ENCODE peak calls at places on chromosomes 2 and 18, in six cellular contexts. S is adipocyte, M is adrenal gland, Q is GM12878, D is uterus, T is astrocyte. Z is an unnamed sample. For H3K4me1, the result is how much of the 10 kb centered on the place peaks cover.

GRCh38 chr2:179297922-179298321 is 33.3 kb upstream of the SESTD1 start:
- DNase-seq in S (no peak), M (no peak), Q (no peak), D (no peak), T (no peak), Z (no peak)

GRCh38 chr2:209556354-209556961 is 132.6 kb downstream of the MAP2 start:
- DNase-seq in S (peak), M (peak), Q (no peak), D (no peak), T (peak), Z (no peak)

GRCh38 chr18:78976697-78977626 is 2.7 kb upstream of the SALL3 start:
- DNase-seq in S (peak), M (no peak), Q (no peak), D (no peak), T (no peak), Z (no peak)

GRCh38 chr18:48310999-48311398 is 98.2 kb downstream of the ZBTB7C start:
- DNase-seq in S (no peak), M (no peak), Q (no peak), D (no peak), T (no peak), Z (no peak)

GRCh38 chr2:44171018-44171417 is 2.3 kb downstream of the PPM1B start:
- DNase-seq in S (peak), M (no peak), Q (no peak), D (no peak), T (peak), Z (no peak)

GRCh38 chr2:156473445-156473844 is 37.3 kb downstream of the GPD2 start:
- DNase-seq in S (no peak), M (no peak), Q (no peak), D (no peak), T (no peak), Z (no peak)

GRCh38 chr2:117126656-117127055 is 687.8 kb upstream of the DDX18 start:
- DNase-seq in S (no peak), M (no peak), Q (no peak), D (no peak), T (no peak), Z (no peak)

GRCh38 chr18:49856531-49856930 is 43.2 kb upstream of the ACAA2 start:
- DNase-seq in S (no peak), M (no peak), Q (no peak), D (no peak), T (no peak), Z (no peak)

GRCh38 chr2:212318636-212319035 is 220.0 kb downstream of the ERBB4 start:
- DNase-seq in S (no peak), M (no peak), Q (no peak), D (no peak), T (no peak), Z (no peak)

GRCh38 chr2:39289609-39290008 is 45.8 kb upstream of the CDKL4 start:
- DNase-seq in S (no peak), M (no peak), Q (no peak), D (no peak), T (peak), Z (no peak)

GRCh38 chr2:146762786-146763185 is 1082.0 kb upstream of the ACVR2A start:
- DNase-seq in S (no peak), M (no peak), Q (no peak), D (no peak), T (no peak), Z (no peak)

GRCh38 chr2:119177171-119177837 is 18.8 kb upstream of the C1QL2 start:
- DNase-seq in S (no peak), M (no peak), Q (no peak), D (no peak), T (no peak), Z (no peak)

GRCh38 chr2:30408961-30409387 is 38.1 kb upstream of the LCLAT1 start:
- DNase-seq in S (no peak), M (no peak), Q (no peak), D (no peak), T (peak), Z (no peak)

GRCh38 chr2:67476808-67477790 is 80.0 kb downstream of the ETAA1 start:
- DNase-seq in S (peak), M (no peak), Q (no peak), D (peak), T (peak), Z (no peak)

GRCh38 chr2:28613616-28614501 is 118.0 kb downstream of the PLB1 start:
- DNase-seq in S (peak), M (no peak), Q (no peak), D (no peak), T (peak), Z (no peak)

GRCh38 chr18:47383729-47384128 is 132.3 kb upstream of the SKOR2 start:
- DNase-seq in S (no peak), M (no peak), Q (no peak), D (no peak), T (no peak), Z (no peak)

GRCh38 chr2:39738941-39739340 is 40.1 kb downstream of the THUMPD2 start:
- DNase-seq in S (no peak), M (no peak), Q (no peak), D (no peak), T (peak), Z (no peak)

GRCh38 chr2:127358044-127358443 is 29.7 kb downstream of the MAP3K2 start:
- DNase-seq in S (no peak), M (no peak), Q (no peak), D (no peak), T (peak), Z (no peak)

GRCh38 chr2:26630669-26631360 is 10.4 kb downstream of the CIB4 start:
- DNase-seq in S (no peak), M (no peak), Q (no peak), D (no peak), T (peak), Z (no peak)

GRCh38 chr2:238149841-238150572 is 8.8 kb upstream of the ERFE start:
- DNase-seq in S (no peak), M (no peak), Q (no peak), D (no peak), T (no peak), Z (no peak)

GRCh38 chr2:231235217-231235616 is 36.8 kb downstream of the ARMC9 start:
- DNase-seq in S (no peak), M (no peak), Q (no peak), D (no peak), T (no peak), Z (no peak)

GRCh38 chr2:140348826-140349225 is 1568.6 kb upstream of the NXPH2 start:
- DNase-seq in S (no peak), M (no peak), Q (no peak), D (no peak), T (no peak), Z (no peak)

GRCh38 chr18:77078671-77079070 is 53.9 kb downstream of the MBP start:
- DNase-seq in S (no peak), M (no peak), Q (no peak), D (no peak), T (no peak), Z (peak)

GRCh38 chr2:108910541-108911396 is 78.3 kb downstream of the EDAR start:
- DNase-seq in S (no peak), M (peak), Q (no peak), D (no peak), T (no peak), Z (peak)

GRCh38 chr2:171146071-171146470 is 14.6 kb downstream of the TLK1 start:
- DNase-seq in S (no peak), M (no peak), Q (no peak), D (no peak), T (no peak), Z (no peak)

GRCh38 chr2:160039166-160039903 is 23.1 kb downstream of the PLA2R1 start:
- DNase-seq in S (peak), M (no peak), Q (no peak), D (peak), T (peak), Z (no peak)

GRCh38 chr2:174878537-174879147 is 114.4 kb upstream of the CHRNA1 start:
- DNase-seq in S (peak), M (peak), Q (no peak), D (peak), T (peak), Z (no peak)

GRCh38 chr2:206783718-206784117 is 18.3 kb downstream of the FASTKD2 start:
- DNase-seq in S (no peak), M (no peak), Q (no peak), D (no peak), T (no peak), Z (no peak)

GRCh38 chr18:47601608-47602272 is 328.7 kb downstream of the SMAD2 start:
- DNase-seq in S (no peak), M (no peak), Q (no peak), D (no peak), T (no peak), Z (no peak)

GRCh38 chr2:214069254-214069653 is 341.6 kb upstream of the VWC2L start:
- DNase-seq in S (peak), M (peak), Q (no peak), D (peak), T (peak), Z (no peak)

GRCh38 chr2:138630164-138630563 is 128.6 kb downstream of the SPOPL start:
- DNase-seq in S (no peak), M (no peak), Q (no peak), D (no peak), T (no peak), Z (no peak)

GRCh38 chr2:121479882-121480522 is 50.7 kb upstream of the RNU4ATAC start:
- DNase-seq in S (peak), M (no peak), Q (no peak), D (no peak), T (peak), Z (peak)
- H3K4me1 ChIP-seq in S (under half), M (under half), Q (under half), D (under half), T (half or more), Z (under half)

GRCh38 chr2:101738649-101739048 is 41.1 kb downstream of the MAP4K4 start:
- DNase-seq in S (no peak), M (no peak), Q (no peak), D (no peak), T (no peak), Z (no peak)

GRCh38 chr2:101736233-101736632 is 38.7 kb downstream of the MAP4K4 start:
- DNase-seq in S (no peak), M (no peak), Q (no peak), D (no peak), T (no peak), Z (no peak)

GRCh38 chr2:101735166-101735533 is 37.6 kb downstream of the MAP4K4 start:
- DNase-seq in S (no peak), M (no peak), Q (no peak), D (no peak), T (no peak), Z (no peak)

GRCh38 chr2:101737478-101738240 is 40.2 kb downstream of the MAP4K4 start:
- DNase-seq in S (peak), M (no peak), Q (no peak), D (no peak), T (peak), Z (no peak)

GRCh38 chr2:101736861-101737291 is 39.4 kb downstream of the MAP4K4 start:
- DNase-seq in S (peak), M (no peak), Q (no peak), D (no peak), T (peak), Z (no peak)
- H3K4me1 ChIP-seq in S (half or more), M (half or more), Q (under half), D (under half), T (under half), Z (under half)

DNA sequence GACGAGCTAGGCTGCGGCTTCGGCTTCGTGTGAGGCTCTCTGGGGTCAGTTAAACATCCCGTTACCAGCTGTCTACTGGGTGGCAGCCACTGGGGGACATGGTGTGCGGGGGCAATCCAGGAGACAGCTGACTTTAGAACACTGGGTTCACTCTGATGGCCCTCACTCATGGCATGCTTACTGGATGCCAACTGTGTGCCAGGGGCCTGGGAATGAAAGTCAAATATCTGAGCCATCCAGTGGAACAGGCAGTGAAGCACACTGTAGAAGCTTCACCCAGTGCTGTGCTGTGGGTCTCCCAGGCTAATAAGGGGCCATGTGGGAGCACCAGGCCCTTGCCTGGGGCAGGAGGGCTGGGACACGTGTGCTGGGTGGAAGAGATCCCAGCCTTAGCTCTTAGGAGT is 48.3 kb downstream of the GLI2 start:
- DNase-seq in S (no peak), M (no peak), Q (no peak), D (no peak), T (no peak), Z (no peak)
- H3K4me1 ChIP-seq in S (under half), M (under half), Q (under half), D (under half), T (under half), Z (under half)

GRCh38 chr2:98572676-98573075 is 35.6 kb downstream of the COA5 start:
- DNase-seq in S (no peak), M (no peak), Q (no peak), D (no peak), T (peak), Z (peak)

GRCh38 chr2:98572211-98572610 is 36.1 kb downstream of the COA5 start:
- DNase-seq in S (no peak), M (no peak), Q (no peak), D (no peak), T (no peak), Z (no peak)

GRCh38 chr2:98571121-98571701 is 37.1 kb downstream of the COA5 start:
- DNase-seq in S (no peak), M (no peak), Q (no peak), D (no peak), T (no peak), Z (no peak)

GRCh38 chr2:98571796-98572195 is 36.5 kb downstream of the COA5 start:
- DNase-seq in S (no peak), M (no peak), Q (no peak), D (no peak), T (no peak), Z (peak)

DNA sequence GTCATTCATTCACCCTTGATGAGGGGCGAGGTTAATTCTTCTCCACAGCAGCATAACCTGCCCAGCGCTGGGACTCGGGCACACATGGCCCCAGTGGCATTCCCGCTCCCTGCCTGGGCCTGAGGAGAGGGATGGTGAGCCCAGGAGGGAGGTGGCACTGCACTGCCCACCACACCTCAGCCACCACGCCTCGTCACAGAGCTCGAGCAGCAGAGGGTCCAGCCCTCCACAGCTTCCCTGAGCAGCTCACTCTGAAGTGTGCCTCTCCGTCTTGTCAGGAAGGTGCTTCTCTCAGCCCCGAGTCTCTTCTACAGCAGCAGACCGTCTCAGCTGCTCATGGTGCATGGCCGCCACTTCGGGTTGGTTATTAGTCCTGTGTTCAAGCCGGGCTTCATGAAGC is 34.9 kb downstream of the COA5 start:
- DNase-seq in S (no peak), M (peak), Q (no peak), D (no peak), T (no peak), Z (no peak)
- H3K4me1 ChIP-seq in S (under half), M (under half), Q (under half), D (under half), T (under half), Z (under half)

GRCh38 chr2:224952942-224953657 is 89.2 kb downstream of the DOCK10 start:
- DNase-seq in S (no peak), M (no peak), Q (no peak), D (no peak), T (no peak), Z (peak)
- H3K4me1 ChIP-seq in S (under half), M (under half), Q (half or more), D (under half), T (under half), Z (under half)

GRCh38 chr2:16656784-16657391 is 8.7 kb downstream of the CYRIA start:
- DNase-seq in S (no peak), M (peak), Q (peak), D (no peak), T (no peak), Z (peak)
- H3K4me1 ChIP-seq in S (half or more), M (half or more), Q (under half), D (under half), T (under half), Z (under half)

DNA sequence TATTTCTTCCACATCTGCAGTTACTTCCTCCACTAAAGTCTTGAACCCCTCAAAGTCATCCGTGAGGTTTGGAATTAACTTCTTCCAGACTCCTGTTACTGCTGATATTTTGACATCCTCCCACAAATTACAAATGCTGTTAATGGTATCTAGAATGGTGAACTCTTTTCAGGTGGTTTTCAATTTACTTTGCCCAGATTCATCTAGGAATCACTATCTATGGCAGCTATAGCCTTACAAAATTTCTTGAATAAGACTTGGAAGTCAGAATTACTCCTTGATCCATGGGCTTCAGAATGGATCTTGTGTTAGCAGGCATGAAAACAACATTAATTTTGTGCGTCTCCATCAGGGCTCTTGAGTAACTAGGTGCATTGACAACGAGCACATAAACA is 19.9 kb downstream of the EPAS1 start:
- DNase-seq in S (no peak), M (no peak), Q (no peak), D (no peak), T (no peak), Z (no peak)
- H3K4me1 ChIP-seq in S (half or more), M (half or more), Q (under half), D (under half), T (under half), Z (under half)

DNA sequence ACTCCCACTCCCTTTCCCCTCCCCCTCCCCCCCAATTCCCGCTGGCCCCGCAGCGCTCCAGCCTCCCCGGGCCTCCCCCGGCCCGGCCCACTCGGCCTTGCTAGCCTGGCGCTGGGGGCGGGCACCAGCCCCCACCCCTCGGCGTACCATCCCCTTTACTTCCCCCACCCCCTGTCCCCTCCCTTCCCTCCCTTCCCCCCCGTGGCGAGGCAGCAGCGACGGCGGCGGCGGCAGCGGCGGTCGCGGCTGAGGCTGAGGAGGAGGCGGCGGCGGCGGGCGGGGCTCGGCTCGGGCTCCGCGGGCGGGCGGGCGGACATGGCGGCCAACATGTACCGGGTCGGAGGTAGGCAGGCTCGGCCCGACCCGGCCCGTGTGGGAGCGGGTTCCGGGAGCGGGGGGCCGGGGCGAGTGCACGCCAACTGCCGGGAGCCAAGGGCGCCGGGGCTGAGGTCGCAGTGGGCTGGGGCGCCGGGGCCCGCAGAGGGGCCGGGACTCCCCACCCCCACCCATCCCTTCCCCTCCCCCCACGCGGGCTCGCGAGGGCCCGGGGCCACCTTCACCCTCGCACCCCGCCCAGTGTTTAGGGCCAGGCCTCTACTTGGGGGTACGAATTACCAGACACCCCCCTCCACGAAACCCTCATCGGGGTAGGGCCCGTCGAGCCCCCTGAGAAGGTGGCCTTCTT is at the start of gene MTA3:
- DNase-seq in S (peak), M (peak), Q (no peak), D (peak), T (no peak), Z (peak)
- H3K4me1 ChIP-seq in S (under half), M (under half), Q (under half), D (under half), T (under half), Z (under half)

DNA sequence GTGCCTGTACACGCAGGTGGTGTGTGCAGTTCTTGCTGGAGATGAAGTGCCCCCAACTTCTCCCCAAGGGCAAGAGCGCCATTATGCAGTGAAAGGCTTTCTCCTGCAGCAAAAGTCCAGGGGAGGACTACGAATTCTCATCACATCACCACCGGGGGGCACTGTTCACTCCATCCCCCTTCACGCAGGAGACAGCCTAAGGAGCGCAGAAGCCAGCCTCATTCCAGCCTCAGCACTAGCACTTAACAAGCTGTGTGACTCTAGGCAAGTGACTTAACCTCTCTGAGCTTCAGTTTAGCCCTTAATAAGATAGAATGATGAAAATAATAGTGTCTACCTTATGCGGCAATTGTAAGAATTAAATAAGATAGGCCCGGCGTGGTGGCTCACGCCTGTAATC is 32.3 kb downstream of the DNMT3A start:
- DNase-seq in S (peak), M (peak), Q (no peak), D (no peak), T (no peak), Z (no peak)
- H3K4me1 ChIP-seq in S (under half), M (half or more), Q (under half), D (under half), T (under half), Z (under half)

Z was measured in Peyer's patch.